ENCODE peak calls at places on chromosomes 4 and X, in eight cellular contexts. X is heart right ventricle, R is tibial nerve, B is small intestine, Z is lower lobe of right lung, T is breast epithelium, F is right lobe of liver, E is SK-N-SH. K is an unnamed sample. For H3K4me1, the result is how much of the 10 kb centered on the place peaks cover.

GRCh38 chr4:86974481-86975050 is 39.8 kb downstream of the AFF1 start:
- DNase-seq in X (no peak), R (no peak), B (no peak), Z (no peak), E (no peak), T (no peak), F (no peak), K (no peak)

GRCh38 chr4:43224591-43224990 is 332.1 kb downstream of the GRXCR1 start:
- DNase-seq in B (no peak), E (no peak), F (no peak), T (no peak), R (no peak), Z (no peak), X (no peak), K (no peak)

GRCh38 chr4:7368296-7368695 is 66.4 kb downstream of the PSAPL1 start:
- DNase-seq in Z (no peak), X (no peak), F (no peak), T (no peak), B (no peak), E (no peak), R (no peak), K (no peak)

GRCh38 chr4:174152717-174153466 is 130.6 kb downstream of the FBXO8 start:
- DNase-seq in E (no peak), T (no peak), R (no peak), Z (no peak), B (no peak), F (no peak), X (no peak), K (no peak)

GRCh38 chr4:1001561-1002130 is 8.4 kb upstream of the SLC26A1 start:
- DNase-seq in T (no peak), R (no peak), B (no peak), X (no peak), F (no peak), Z (no peak), E (no peak), K (no peak)

GRCh38 chr4:92969650-92970370 is 666.0 kb downstream of the GRID2 start:
- DNase-seq in X (no peak), B (no peak), E (no peak), R (no peak), Z (no peak), T (no peak), F (no peak), K (no peak)

GRCh38 chr4:17670423-17670822 is 56.0 kb downstream of the MED28 start:
- DNase-seq in B (no peak), F (no peak), R (no peak), E (peak), T (no peak), X (no peak), Z (no peak), K (no peak)

GRCh38 chrX:19888419-19888879 is 1.0 kb upstream of the SH3KBP1 start:
- DNase-seq in R (peak), F (no peak), Z (no peak), B (peak), X (no peak), T (no peak), E (peak), K (peak)

GRCh38 chr4:130359537-130359936 is 1263.6 kb downstream of the C4orf33 start:
- DNase-seq in R (no peak), B (no peak), Z (no peak), T (no peak), E (peak), X (no peak), F (no peak), K (no peak)

GRCh38 chrX:153925387-153925738 is 701 bp downstream of the ARHGAP4 start:
- DNase-seq in X (no peak), T (no peak), F (no peak), Z (no peak), E (no peak), R (no peak), B (no peak), K (peak)
- H3K4me1 ChIP-seq in X (half or more), T (under half), F (under half), Z (under half), E (half or more), R (under half), B (under half), K (under half)

DNA sequence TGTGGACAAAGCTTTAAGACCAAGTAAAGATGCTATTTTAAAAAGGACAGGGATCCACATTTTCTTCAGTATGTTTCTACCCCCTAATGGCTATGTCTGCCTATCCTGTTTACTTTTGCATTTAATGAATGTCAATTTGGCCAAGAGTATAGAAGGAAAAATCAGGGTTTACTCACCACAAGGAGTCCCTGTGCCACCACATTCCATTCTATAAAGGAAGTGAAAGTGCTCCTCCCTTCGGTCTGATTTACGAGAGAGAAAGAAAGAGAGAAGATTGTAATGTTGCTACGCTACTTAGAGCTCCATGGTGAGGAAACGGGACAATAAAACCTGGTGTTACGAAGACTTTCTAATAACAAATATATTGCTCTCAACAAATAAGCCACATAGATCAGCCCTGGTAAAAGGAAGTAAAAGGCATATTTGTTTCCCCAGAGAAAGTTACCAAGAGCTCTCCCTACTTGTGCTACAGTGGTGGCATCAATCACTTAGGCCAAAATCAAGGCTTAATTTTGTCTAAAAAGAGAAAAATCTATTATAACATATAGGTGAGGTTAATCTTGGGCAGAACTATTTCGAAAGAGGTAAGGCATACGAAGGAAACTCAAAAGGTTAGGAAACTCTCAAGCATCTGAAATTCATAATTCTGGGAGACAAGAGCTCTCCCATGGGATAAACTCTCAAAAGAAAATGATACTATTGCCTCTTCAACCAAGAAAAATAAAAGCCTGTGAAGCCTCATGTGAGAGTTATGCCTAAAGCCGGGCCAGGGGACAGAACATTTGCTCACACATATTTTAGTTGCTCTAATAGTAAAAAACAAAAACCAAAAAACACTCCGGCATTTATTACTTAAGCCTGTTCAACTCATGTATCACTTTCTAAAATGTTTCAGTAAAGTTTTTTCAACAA is 29.5 kb downstream of the TAPT1 start:
- DNase-seq in B (peak), Z (no peak), T (no peak), X (no peak), E (no peak), F (no peak), R (no peak), K (no peak)
- H3K4me3 ChIP-seq in B (no peak), Z (peak), T (peak), X (no peak), E (no peak), F (no peak), R (peak), K (no peak)

GRCh38 chr4:140183270-140183669 is 29.3 kb upstream of the MAML3 start:
- DNase-seq in B (no peak), F (no peak), R (no peak), Z (no peak), E (no peak), X (no peak), T (no peak), K (no peak)
- H3K27ac ChIP-seq in B (no peak), F (no peak), R (no peak), Z (no peak), E (no peak), X (no peak), T (no peak), K (no peak)

GRCh38 chr4:122152699-122153328 is 683 bp downstream of the BLTP1 start:
- DNase-seq in B (peak), R (peak), Z (peak), T (no peak), F (peak), E (peak), X (peak), K (no peak)
- H3K4me1 ChIP-seq in B (under half), R (under half), Z (under half), T (under half), F (under half), E (under half), X (under half), K (half or more)

GRCh38 chrX:40952855-40953254 is 132.4 kb upstream of the USP9X start:
- DNase-seq in Z (no peak), T (no peak), B (peak), R (no peak), E (no peak), X (no peak), F (no peak), K (peak)
- H3K4me3 ChIP-seq in Z (peak), T (peak), B (no peak), R (peak), E (peak), X (no peak), F (peak), K (peak)

GRCh38 chr4:54282837-54283236 is 53.7 kb downstream of the PDGFRA start:
- DNase-seq in B (no peak), F (no peak), R (no peak), E (no peak), X (no peak), Z (no peak), T (no peak), K (no peak)
- H3K27ac ChIP-seq in B (no peak), F (no peak), R (no peak), E (no peak), X (no peak), Z (no peak), T (no peak), K (no peak)

GRCh38 chrX:118524344-118524743 is 28.7 kb downstream of the DOCK11 start:
- DNase-seq in T (no peak), X (no peak), R (no peak), E (no peak), B (no peak), F (no peak), Z (no peak), K (no peak)
- H3K4me1 ChIP-seq in T (under half), X (under half), R (under half), E (under half), B (under half), F (under half), Z (under half), K (half or more)

DNA sequence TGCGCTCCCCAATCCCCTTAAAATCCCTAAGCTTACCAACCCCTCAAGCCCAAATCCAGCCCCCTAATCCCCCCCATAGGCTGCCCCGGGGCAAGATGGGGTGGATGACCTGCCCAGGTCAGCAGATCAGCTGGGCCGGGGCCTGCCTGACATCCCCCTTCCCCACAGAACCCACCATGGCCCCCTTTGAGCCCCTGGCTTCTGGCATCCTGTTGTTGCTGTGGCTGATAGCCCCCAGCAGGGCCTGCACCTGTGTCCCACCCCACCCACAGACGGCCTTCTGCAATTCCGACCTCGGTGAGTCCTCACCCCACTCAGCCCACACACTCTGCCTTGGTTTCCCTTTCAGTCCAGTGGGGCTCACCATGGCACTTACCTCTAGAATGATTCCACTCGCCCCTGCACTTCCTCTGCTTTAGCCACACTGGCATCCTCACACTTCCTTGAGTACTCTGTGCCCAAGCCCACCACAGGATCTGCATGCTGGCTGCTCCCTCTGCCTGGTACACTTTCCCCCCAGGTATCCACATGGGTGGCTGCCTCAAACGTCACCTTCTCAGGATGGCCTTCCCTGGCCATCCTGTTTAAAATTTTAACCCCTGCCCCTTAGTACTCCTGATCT is 1.1 kb downstream of the TIMP1 start:
- DNase-seq in B (no peak), R (no peak), Z (no peak), T (no peak), X (no peak), F (no peak), E (no peak), K (no peak)
- H3K4me3 ChIP-seq in B (no peak), R (peak), Z (peak), T (peak), X (no peak), F (peak), E (peak), K (no peak)

DNA sequence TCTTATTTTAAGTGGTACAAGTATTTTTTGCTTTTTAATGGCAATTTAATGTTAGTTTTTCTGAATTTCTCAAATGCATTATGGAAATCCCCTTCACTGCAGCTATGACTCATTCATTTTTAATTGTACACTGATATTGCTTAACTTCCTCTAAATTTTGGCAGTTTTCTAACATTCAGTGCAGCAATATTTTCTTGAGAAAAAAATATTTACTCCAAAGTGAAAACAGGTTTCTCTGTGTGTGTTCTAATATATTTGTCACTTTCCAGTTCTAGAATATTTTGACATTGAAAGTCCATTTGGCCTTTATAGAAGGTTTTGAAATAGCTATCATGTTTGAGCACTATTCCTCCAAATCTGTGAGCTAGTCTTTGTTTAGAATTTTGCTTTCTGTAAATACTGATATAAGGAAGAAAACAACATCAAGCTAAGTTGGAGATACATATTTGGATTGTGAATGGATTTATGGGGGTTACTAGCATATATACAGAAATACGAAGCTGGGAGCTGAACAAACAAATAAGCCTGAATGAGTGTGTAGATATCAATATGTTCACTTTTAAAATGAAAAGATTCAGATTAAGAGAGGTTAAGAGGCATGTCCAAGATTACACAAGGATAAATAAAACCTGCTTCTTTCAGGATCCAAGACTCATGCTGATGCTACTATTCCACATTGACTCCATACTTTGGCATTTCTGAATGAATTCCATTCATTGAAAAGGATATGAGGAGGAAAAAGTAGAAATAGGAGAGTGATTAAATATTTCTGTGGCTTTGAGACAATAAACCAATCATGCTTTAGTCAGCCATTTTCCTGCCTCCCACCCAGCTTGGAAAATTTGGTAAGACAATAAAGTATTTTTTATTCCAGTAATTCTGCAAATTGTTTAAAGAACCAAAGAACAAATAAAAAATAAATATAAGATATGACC is 57.4 kb upstream of the SLIT2 start:
- DNase-seq in T (no peak), X (no peak), F (no peak), E (no peak), R (no peak), Z (no peak), B (no peak), K (no peak)
- H3K27ac ChIP-seq in T (no peak), X (peak), F (no peak), E (peak), R (peak), Z (no peak), B (no peak), K (no peak)

K was measured in CD4-positive, alpha-beta memory T cell.